ENCODE peak calls at places on chromosomes 2 and 18, in six cellular contexts. N is esophagus squamous epithelium, V is lung, I is mucosa of descending colon, E is astrocyte, M is right atrium auricular region. A is an unnamed sample.
A peak's percentile ranks its signal among the peaks of the same experiment; 100 is the strongest.

GRCh38 chr2:3312576-3313345 is 64.9 kb downstream of the EIPR1 start:
- DNase-seq in N (no peak), V (no peak), I (no peak), E (no peak), M (no peak), A (no peak)

GRCh38 chr18:51660316-51660715 is 462.8 kb upstream of the MEX3C start:
- DNase-seq in N (no peak), V (no peak), I (no peak), E (no peak), M (no peak), A (no peak)

GRCh38 chr2:7994397-7994951 is 687.4 kb upstream of the ID2 start:
- DNase-seq in N (no peak), V (no peak), I (no peak), E (no peak), M (no peak), A (no peak)

GRCh38 chr2:213429516-213429915 is 145.3 kb downstream of the SPAG16 start:
- DNase-seq in N (no peak), V (no peak), I (no peak), E (peak; percentile 68), M (no peak), A (no peak)

GRCh38 chr2:157876771-157877108 is 610 bp upstream of the ACVR1 start:
- DNase-seq in N (no peak), V (no peak), I (no peak), E (peak; percentile 10), M (no peak), A (no peak)

GRCh38 chr2:124024491-124025348 is at the start of gene CNTNAP5:
- DNase-seq in N (no peak), V (peak; percentile 54), I (no peak), E (peak; percentile 1), M (no peak), A (peak; percentile 8)

GRCh38 chr2:191020221-191020741 is 6.3 kb upstream of the STAT1 start:
- DNase-seq in N (peak; percentile 27), V (peak; percentile 92), I (peak; percentile 96), E (peak; percentile 89), M (peak; percentile 94), A (peak; percentile 96)

GRCh38 chr2:235085476-235085875 is 133.7 kb downstream of the SH3BP4 start:
- DNase-seq in N (no peak), V (no peak), I (no peak), E (no peak), M (no peak), A (no peak)

GRCh38 chr2:144449028-144449406 is 70.9 kb downstream of the ZEB2 start:
- DNase-seq in N (no peak), V (no peak), I (no peak), E (no peak), M (no peak), A (no peak)

GRCh38 chr2:100104718-100105677 is 37.4 kb downstream of the AFF3 start:
- DNase-seq in N (no peak), V (no peak), I (no peak), E (no peak), M (no peak), A (no peak)

GRCh38 chr18:1311376-1311775 is 406.7 kb downstream of the ADCYAP1 start:
- DNase-seq in N (no peak), V (no peak), I (no peak), E (no peak), M (no peak), A (no peak)

GRCh38 chr2:118554616-118555015 is 292.8 kb downstream of the EN1 start:
- DNase-seq in N (no peak), V (no peak), I (no peak), E (no peak), M (no peak), A (no peak)

GRCh38 chr2:166293984-166294383 is 81.8 kb downstream of the SCN9A start:
- DNase-seq in N (no peak), V (no peak), I (no peak), E (peak; percentile 24), M (no peak), A (no peak)

GRCh38 chr2:108588070-108588668 is 53.9 kb downstream of the LIMS1 start:
- DNase-seq in N (no peak), V (no peak), I (no peak), E (no peak), M (no peak), A (no peak)

GRCh38 chr2:234363011-234363487 is 133.8 kb downstream of the ARL4C start:
- DNase-seq in N (no peak), V (peak; percentile 43), I (no peak), E (peak; percentile 69), M (no peak), A (no peak)

GRCh38 chr18:12803069-12803936 is 80.7 kb downstream of the PTPN2 start:
- DNase-seq in N (no peak), V (no peak), I (no peak), E (no peak), M (no peak), A (no peak)
- H3K36me3 ChIP-seq in N (peaks cover 55% of the 10 kb centered on the region), V (peaks cover 5% of the 10 kb centered on the region), I (no peaks in the 10 kb centered on the region), E (no peaks in the 10 kb centered on the region), M (peaks cover 16% of the 10 kb centered on the region), A (no peaks in the 10 kb centered on the region)

DNA sequence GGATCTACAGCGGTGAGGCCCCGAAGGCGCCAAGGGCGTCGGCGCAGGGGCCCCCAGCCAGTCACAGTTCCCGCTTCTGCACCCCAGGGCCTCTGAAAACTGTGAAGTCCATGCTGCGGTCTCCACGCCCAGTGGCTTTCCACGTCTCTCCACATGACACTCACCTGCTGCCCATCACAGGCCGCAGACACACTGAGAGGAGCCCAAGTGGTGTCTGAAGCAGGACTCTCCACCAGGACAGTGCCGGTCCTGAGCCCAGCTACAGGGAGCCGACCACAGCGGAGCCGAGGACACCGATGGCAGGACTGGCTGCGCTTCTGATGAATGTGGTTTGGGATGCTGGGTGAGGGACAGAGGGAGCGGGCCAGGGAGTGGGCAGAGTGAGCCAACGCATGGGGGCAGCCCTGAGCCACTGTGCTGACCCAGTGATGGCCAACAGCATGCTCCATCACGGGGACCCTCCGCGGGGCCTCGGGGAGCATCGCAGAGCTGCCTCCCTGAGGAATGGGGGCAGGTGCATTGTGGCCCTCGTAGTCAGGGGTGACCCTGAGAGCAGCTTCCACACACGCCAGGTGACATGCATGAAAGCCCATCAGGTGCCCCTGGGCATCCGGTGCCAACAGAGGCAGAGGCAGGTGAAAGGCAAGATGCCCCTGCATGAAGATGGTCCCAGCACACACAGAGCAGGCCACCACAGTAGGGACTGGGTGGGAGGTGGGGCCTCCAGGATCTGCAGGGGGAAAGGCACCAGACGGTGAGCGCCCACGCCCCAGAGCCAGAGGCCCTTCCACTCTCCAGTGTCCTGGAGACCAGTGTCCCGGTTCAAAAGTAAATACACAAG is 116.6 kb downstream of the HDAC4 start:
- DNase-seq in N (no peak), V (no peak), I (no peak), E (no peak), M (no peak), A (peak; percentile 8)
- TF ChIP-seq CTCF in N (no peak), V (no peak), I (no peak), E (no peak), M (no peak), A (no peak)

GRCh38 chr2:95319481-95320343 is 22.6 kb downstream of the KCNIP3 start:
- DNase-seq in N (no peak), V (no peak), I (peak; percentile 28), E (no peak), M (no peak), A (no peak)

GRCh38 chr2:95317123-95317500 is 20.0 kb downstream of the KCNIP3 start:
- DNase-seq in N (no peak), V (no peak), I (peak; percentile 19), E (no peak), M (no peak), A (no peak)

GRCh38 chr2:95317665-95318425 is 20.7 kb downstream of the KCNIP3 start:
- DNase-seq in N (no peak), V (no peak), I (peak; percentile 16), E (no peak), M (no peak), A (no peak)

GRCh38 chr2:95320344-95320712 is 23.2 kb downstream of the KCNIP3 start:
- DNase-seq in N (no peak), V (no peak), I (peak; percentile 25), E (no peak), M (no peak), A (no peak)

DNA sequence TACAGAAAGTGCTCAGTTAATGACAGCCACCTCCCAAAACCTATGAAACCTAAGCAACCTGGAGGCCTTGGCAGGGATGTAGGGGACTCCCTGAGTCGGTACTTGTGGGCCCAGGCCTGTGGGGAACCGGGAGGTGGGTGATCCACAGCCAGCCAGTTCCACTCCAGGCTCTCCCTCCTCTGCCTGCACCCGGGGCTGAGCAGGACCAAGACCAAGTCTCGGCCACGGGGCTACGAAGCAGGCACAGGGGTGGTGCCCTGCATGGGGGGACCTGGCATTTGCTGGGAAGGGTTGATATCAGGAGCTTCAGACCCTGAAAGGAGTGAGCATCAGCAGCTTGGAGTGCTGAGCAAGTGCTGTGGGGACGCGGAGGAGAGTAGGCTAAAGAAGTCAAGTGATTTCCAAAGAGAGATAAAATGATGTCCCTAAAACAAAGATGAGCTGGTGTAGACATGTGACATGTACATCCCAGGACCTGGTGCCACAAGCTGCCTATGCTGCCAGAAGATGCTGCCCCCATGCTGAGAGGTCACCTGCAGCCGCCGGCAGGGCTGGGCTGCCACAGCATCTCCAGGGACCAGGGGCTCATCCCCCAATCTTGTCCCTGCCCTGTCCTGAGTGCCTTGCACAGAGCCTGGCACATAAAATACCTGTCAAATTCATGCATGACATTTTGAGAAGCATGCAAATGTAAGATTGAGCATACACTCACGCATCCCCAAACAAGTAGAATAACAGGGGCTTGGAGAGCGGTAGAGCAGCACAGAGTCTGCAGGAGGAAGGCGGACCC is 21.5 kb downstream of the KCNIP3 start:
- DNase-seq in N (no peak), V (no peak), I (peak; percentile 38), E (no peak), M (no peak), A (no peak)
- H3K4me3 ChIP-seq in N (no peak overlapping the region), V (no peak overlapping the region), I (no peak overlapping the region), E (no peak overlapping the region), M (no peak overlapping the region), A (no peak overlapping the region)

GRCh38 chr2:9517118-9517782 is 38.4 kb downstream of the ADAM17 start:
- DNase-seq in N (no peak), V (no peak), I (no peak), E (no peak), M (no peak), A (no peak)

GRCh38 chr2:9524291-9524690 is 31.3 kb downstream of the ADAM17 start:
- DNase-seq in N (no peak), V (no peak), I (no peak), E (no peak), M (no peak), A (no peak)

GRCh38 chr2:9518163-9518562 is 37.5 kb downstream of the ADAM17 start:
- DNase-seq in N (no peak), V (no peak), I (no peak), E (no peak), M (no peak), A (no peak)

GRCh38 chr2:9518780-9519179 is 36.9 kb downstream of the ADAM17 start:
- DNase-seq in N (no peak), V (no peak), I (no peak), E (no peak), M (no peak), A (no peak)

DNA sequence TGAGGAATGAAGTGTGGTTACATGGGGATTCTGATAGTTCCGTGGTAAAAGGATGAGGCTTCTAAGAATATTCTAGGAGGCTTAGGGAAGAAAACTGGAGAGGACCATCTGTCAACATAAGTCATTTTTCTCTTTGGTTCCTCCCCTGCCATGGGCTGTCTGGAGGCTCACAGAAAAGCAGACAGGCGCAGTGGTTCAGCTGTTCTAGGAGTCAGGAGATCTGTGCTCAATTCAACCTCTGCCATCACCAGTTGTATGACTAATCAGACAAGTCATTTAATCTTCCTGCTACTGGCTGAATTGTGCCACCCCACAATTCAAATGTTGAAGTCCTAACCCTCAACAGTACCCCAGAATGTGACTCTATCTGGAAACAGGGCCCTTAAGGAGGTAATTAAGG is 36.4 kb downstream of the ADAM17 start:
- DNase-seq in N (no peak), V (no peak), I (no peak), E (peak; percentile 42), M (no peak), A (no peak)
- H3K36me3 ChIP-seq in N (peaks cover 97% of the 10 kb centered on the region), V (peaks cover 28% of the 10 kb centered on the region), I (no peaks in the 10 kb centered on the region), E (peaks cover 31% of the 10 kb centered on the region), M (peaks cover 67% of the 10 kb centered on the region), A (no peaks in the 10 kb centered on the region)

A was measured in transverse colon.